ENCODE peak calls at places on chromosomes 5 and 9, in eight cellular contexts. A is T-helper 2 cell; D is PC-3; L is NCI-H1105 treated with DMSO at 0.1 percent for 48 hours; I is GM18507; P is brain microvascular endothelial cell; Z is activated naive CD4-positive, alpha-beta T cell treated with anti-CD3 and anti-CD28 coated beads, Interleukin-2, amount 10 ng/mL, durations not matched to agents 7 days and 5 days; V is amygdala. K is an unnamed sample.

GRCh38 chr9:95810133-95810532 is 65.4 kb upstream of the ERCC6L2 start:
- DNase-seq in A (no peak), D (no peak), L (no peak), I (no peak), P (no peak), Z (no peak), V (no peak), K (no peak)

GRCh38 chr9:101514056-101514455 is 19.6 kb upstream of the RNF20 start:
- DNase-seq in A (no peak), D (no peak), L (no peak), I (no peak), P (peak), Z (no peak), V (no peak), K (no peak)

GRCh38 chr9:71647094-71647591 is 121.2 kb downstream of the CEMIP2 start:
- DNase-seq in A (peak), D (peak), L (no peak), I (peak), P (peak), Z (peak), V (no peak), K (no peak)

GRCh38 chr9:94861589-94862241 is 135.2 kb downstream of the AOPEP start:
- DNase-seq in A (no peak), D (peak), L (no peak), I (no peak), P (no peak), Z (peak), V (no peak), K (no peak)

GRCh38 chr5:134913254-134913653 is 8.3 kb downstream of the PCBD2 start:
- DNase-seq in A (no peak), D (no peak), L (no peak), I (no peak), P (no peak), Z (no peak), V (no peak), K (no peak)

GRCh38 chr9:124322618-124323432 is 65.1 kb downstream of the NEK6 start:
- DNase-seq in A (no peak), D (no peak), L (no peak), I (no peak), P (no peak), Z (no peak), V (no peak), K (no peak)

GRCh38 chr5:177396086-177396485 is 4.4 kb downstream of the PFN3 start:
- DNase-seq in A (no peak), D (no peak), L (no peak), I (no peak), P (no peak), Z (no peak), V (no peak), K (no peak)

GRCh38 chr9:118170032-118170955 is 466.1 kb downstream of the TLR4 start:
- DNase-seq in A (no peak), D (peak), L (peak), I (no peak), P (peak), Z (no peak), V (peak), K (no peak)

GRCh38 chr5:156200938-156201792 is 125.8 kb upstream of the SGCD start:
- DNase-seq in A (no peak), D (no peak), L (no peak), I (no peak), P (no peak), Z (no peak), V (no peak), K (no peak)

GRCh38 chr9:79598562-79599345 is 27.0 kb downstream of the TLE4 start:
- DNase-seq in A (no peak), D (no peak), L (no peak), I (no peak), P (no peak), Z (no peak), V (no peak), K (no peak)

GRCh38 chr5:143594913-143595818 is 191.7 kb upstream of the NR3C1 start:
- DNase-seq in A (no peak), D (peak), L (no peak), I (no peak), P (no peak), Z (no peak), V (no peak), K (no peak)